ENCODE peak calls at places on chromosomes 7 and 10, in seven cellular contexts. L is GM23338, G is HCT116, T is PC-3, N is neural progenitor cell, W is SK-N-SH, C is hepatocyte. M is an unnamed sample.

GRCh38 chr7:68744036-68744435 is 854.2 kb upstream of the AUTS2 start:
- DNase-seq in L (no peak), G (no peak), T (no peak), N (no peak), W (no peak), C (no peak), M (no peak)

GRCh38 chr10:74371696-74372095 is 220.7 kb downstream of the ADK start:
- DNase-seq in L (no peak), G (no peak), T (no peak), N (no peak), W (no peak), C (no peak), M (no peak)

GRCh38 chr7:132547806-132548205 is 28.5 kb downstream of the PLXNA4 start:
- DNase-seq in L (no peak), G (no peak), T (no peak), N (peak; percentile 67), W (no peak), C (no peak), M (no peak)

GRCh38 chr10:100728928-100729876 is 16.2 kb upstream of the PAX2 start:
- DNase-seq in L (peak; percentile 87), G (peak; percentile 87), T (peak; percentile 48), N (peak; percentile 86), W (peak; percentile 83), C (peak; percentile 64), M (peak; percentile 4)

GRCh38 chr10:55146032-55146431 is 345.0 kb upstream of the PCDH15 start:
- DNase-seq in L (no peak), G (no peak), T (peak; percentile 48), N (no peak), W (no peak), C (no peak), M (no peak)

GRCh38 chr10:44300666-44301649 is 83.9 kb downstream of the CXCL12 start:
- DNase-seq in L (no peak), G (peak; percentile 47), T (peak; percentile 98), N (no peak), W (peak; percentile 55), C (no peak), M (no peak)

GRCh38 chr10:93815304-93816091 is 57.8 kb downstream of the LGI1 start:
- DNase-seq in L (peak; percentile 27), G (no peak), T (peak; percentile 12), N (peak; percentile 74), W (peak; percentile 58), C (peak; percentile 28), M (peak; percentile 7)

GRCh38 chr10:78375854-78376785 is 342.5 kb downstream of the RPS24 start:
- DNase-seq in L (peak; percentile 21), G (no peak), T (no peak), N (peak; percentile 51), W (no peak), C (peak; percentile 24), M (no peak)

GRCh38 chr10:13830385-13830784 is 243.6 kb downstream of the PRPF18 start:
- DNase-seq in L (peak; percentile 67), G (no peak), T (no peak), N (no peak), W (no peak), C (no peak), M (peak; percentile 30)
- TF ChIP-seq CTCF in L (peak; percentile 78), G (no peak), T (no peak), N (peak; percentile 36), W (no peak), C (no peak), M (peak; percentile 55)

DNA sequence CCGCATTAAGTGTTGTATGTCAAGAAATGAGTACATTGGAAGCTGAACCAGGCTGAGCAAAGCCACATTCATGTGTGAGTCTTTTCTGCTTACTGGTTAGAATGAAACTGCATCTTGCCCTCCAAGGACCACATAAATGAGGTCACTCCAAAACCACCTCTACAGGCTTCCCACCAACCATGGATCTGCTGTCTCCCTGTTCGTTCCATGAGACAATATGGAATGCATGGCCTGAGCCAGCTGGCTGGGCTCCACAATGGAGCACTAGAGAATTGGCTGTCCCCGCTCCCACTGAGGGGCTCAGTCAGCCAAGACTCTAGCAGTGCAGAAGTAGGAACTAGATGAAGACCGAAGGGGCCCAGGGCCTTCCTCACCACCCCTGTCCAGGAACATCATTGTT is 120.8 kb downstream of the TNS3 start:
- DNase-seq in L (no peak), G (no peak), T (no peak), N (no peak), W (no peak), C (no peak), M (no peak)
- H3K4me3 ChIP-seq in L (no peak overlapping the region), G (no peak overlapping the region), T (no peak overlapping the region), N (no peak overlapping the region), W (no peak overlapping the region), C (no peak overlapping the region), M (no peak overlapping the region)

GRCh38 chr10:115129752-115130151 is 36.6 kb downstream of the ATRNL1 start:
- DNase-seq in L (peak; percentile 57), G (peak; percentile 43), T (peak; percentile 59), N (peak; percentile 30), W (peak; percentile 13), C (peak; percentile 30), M (peak; percentile 45)
- TF ChIP-seq EZH2phosphoT487 in L (no peak), G (no peak), T (no peak), N (no peak), W (no peak), C (no peak), M (no peak)

GRCh38 chr10:95289003-95289920 is 1.5 kb downstream of the PDLIM1 start:
- DNase-seq in L (peak; percentile 82), G (no peak), T (peak; percentile 71), N (peak; percentile 40), W (no peak), C (peak; percentile 56), M (peak; percentile 41)
- TF ChIP-seq CTCF in L (peak; percentile 45), G (no peak), T (peak; percentile 45), N (peak; percentile 30), W (peak; percentile 15), C (peak; percentile 11), M (peak; percentile 60)

DNA sequence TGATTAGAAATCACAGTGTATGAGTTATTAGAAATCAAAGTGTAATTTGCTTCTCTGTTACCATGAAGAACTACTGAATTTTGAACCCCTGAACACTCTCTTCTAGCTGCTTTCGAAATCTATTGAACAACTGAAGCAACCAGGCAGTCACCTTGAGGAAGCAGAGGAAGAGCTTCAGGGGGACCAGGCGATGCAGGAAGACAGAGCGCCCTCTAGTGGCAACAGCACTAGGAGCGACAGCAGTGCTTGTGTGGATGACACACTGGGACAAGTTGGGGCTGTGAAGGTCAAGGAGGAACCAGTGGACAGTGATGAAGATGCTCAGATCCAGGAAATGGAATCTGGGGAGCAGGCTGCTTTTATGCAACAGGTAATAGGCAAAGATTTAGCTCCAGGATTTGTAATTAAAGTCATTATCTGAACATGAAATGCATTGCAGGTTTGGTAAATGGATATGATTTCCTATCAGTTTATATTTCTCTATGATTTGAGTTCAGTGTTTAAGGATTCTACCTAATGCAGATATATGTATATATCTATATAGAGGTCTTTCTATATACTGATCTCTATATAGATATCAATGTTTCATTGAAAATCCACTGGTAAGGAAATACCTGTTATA is 170.7 kb downstream of the HDAC9 start:
- DNase-seq in L (peak; percentile 92), G (peak; percentile 78), T (peak; percentile 81), N (peak; percentile 88), W (peak; percentile 53), C (peak; percentile 86), M (peak; percentile 85)
- H3K4me3 ChIP-seq in L (no peak overlapping the region), G (no peak overlapping the region), T (no peak overlapping the region), N (no peak overlapping the region), W (no peak overlapping the region), C (no peak overlapping the region), M (no peak overlapping the region)

DNA sequence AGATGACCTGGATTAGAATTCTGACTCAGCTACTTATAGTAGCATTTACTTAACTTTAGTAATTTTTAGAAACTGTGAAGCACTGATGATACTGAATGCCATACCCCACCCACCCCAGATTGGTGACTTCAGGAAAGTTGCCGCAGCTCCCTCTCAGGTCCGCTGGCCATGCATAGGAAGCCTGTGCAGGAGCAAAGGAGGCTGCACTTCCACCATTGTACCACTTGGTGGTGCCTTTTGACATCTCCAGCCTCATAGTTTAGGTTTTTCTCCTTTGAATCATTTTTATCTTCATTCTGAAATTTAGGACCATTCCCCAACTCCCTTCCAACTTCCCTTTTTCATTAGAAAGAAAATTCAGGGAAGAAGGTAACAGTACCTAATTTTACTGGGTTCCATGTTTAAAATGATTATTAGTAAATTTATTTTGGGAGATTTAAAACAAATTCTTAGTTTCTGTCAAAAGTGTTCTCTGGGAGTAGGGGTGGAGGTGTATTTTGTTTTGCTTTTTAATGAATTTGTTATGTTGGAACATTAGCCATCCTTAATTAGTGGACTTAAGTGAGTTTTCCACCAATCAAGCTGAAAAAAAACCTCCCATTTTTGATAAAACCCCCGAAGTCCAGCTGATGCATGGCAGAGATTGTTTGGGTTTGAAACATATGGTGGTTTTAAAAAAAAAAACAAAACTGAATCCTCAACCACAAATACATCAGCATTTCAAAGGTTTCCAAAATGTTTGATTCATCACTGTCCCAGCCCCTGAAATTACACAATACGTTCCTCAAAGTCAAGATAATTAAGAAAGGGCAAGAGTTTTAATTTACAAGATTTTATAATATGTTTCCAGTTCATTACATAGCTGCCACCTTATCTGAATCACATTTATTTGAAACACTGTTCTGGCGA is 109.6 kb downstream of the WNT2 start:
- DNase-seq in L (peak; percentile 87), G (peak; percentile 51), T (peak; percentile 78), N (peak; percentile 78), W (peak; percentile 66), C (peak; percentile 79), M (peak; percentile 49)
- TF ChIP-seq EZH2phosphoT487 in L (no peak), G (no peak), T (no peak), N (no peak), W (no peak), C (no peak), M (no peak)

GRCh38 chr7:102312317-102312716 is 25.6 kb downstream of the SH2B2 start:
- DNase-seq in L (no peak), G (no peak), T (no peak), N (no peak), W (no peak), C (no peak), M (no peak)
- TF ChIP-seq CTCF in L (no peak), G (no peak), T (no peak), N (no peak), W (no peak), C (no peak), M (no peak)

GRCh38 chr7:116574025-116574822 is 49.4 kb downstream of the CAV1 start:
- DNase-seq in L (no peak), G (no peak), T (no peak), N (no peak), W (no peak), C (no peak), M (peak; percentile 8)
- H3K4me3 ChIP-seq in L (no peak overlapping the region), G (no peak overlapping the region), T (no peak overlapping the region), N (no peak overlapping the region), W (no peak overlapping the region), C (no peak overlapping the region), M (no peak overlapping the region)

M was measured in OCI-LY7.